ENCODE peak calls at places on chromosomes 2 and 18, in nine cellular contexts. W is AG04450, A is WERI-Rb-1, X is breast epithelium, H is cardiac fibroblast, P is spleen, F is tibial artery, T is GM20000, B is omental fat pad. U is an unnamed sample.
A peak's percentile ranks its signal among the peaks of the same experiment; 100 is the strongest.

GRCh38 chr2:229350117-229350805 is 79.2 kb upstream of the PID1 start:
- DNase-seq in W (no peak), A (no peak), X (no peak), H (no peak), P (no peak), F (no peak), T (no peak), B (no peak), U (no peak)

GRCh38 chr18:22494771-22495170 is 77.1 kb upstream of the CTAGE1 start:
- DNase-seq in W (no peak), A (no peak), X (no peak), H (peak; percentile 86), P (no peak), F (no peak), T (no peak), B (no peak), U (no peak)

GRCh38 chr18:55500316-55501086 is 87.5 kb downstream of the TCF4 start:
- DNase-seq in W (no peak), A (no peak), X (no peak), H (peak; percentile 76), P (no peak), F (no peak), T (no peak), B (no peak), U (no peak)

GRCh38 chr2:72895154-72895553 is 7.9 kb downstream of the SPR start:
- DNase-seq in W (no peak), A (no peak), X (no peak), H (no peak), P (no peak), F (no peak), T (no peak), B (no peak), U (no peak)

GRCh38 chr2:240206630-240207029 is 66.2 kb upstream of the OTOS start:
- DNase-seq in W (no peak), A (no peak), X (no peak), H (no peak), P (no peak), F (no peak), T (no peak), B (no peak), U (no peak)

GRCh38 chr2:121722479-121722878 is 14.2 kb downstream of the NIFK start:
- DNase-seq in W (peak; percentile 20), A (no peak), X (no peak), H (peak; percentile 17), P (no peak), F (no peak), T (no peak), B (no peak), U (no peak)

GRCh38 chr2:98908909-98909308 is 27.1 kb downstream of the CRACDL start:
- DNase-seq in W (no peak), A (no peak), X (no peak), H (peak; percentile 40), P (peak; percentile 2), F (no peak), T (no peak), B (no peak), U (no peak)

GRCh38 chr2:97919858-97920257 is 75.9 kb downstream of the TMEM131 start:
- DNase-seq in W (no peak), A (no peak), X (no peak), H (no peak), P (no peak), F (no peak), T (no peak), B (no peak), U (no peak)

GRCh38 chr2:79935771-79936657 is 368.5 kb downstream of the LRRTM1 start:
- DNase-seq in W (peak; percentile 44), A (peak; percentile 73), X (no peak), H (peak; percentile 68), P (no peak), F (no peak), T (peak; percentile 29), B (no peak), U (no peak)

GRCh38 chr2:234771985-234772774 is 179.6 kb upstream of the SH3BP4 start:
- DNase-seq in W (no peak), A (no peak), X (no peak), H (peak; percentile 25), P (no peak), F (no peak), T (no peak), B (no peak), U (no peak)

GRCh38 chr2:33000986-33001385 is 54.2 kb downstream of the LTBP1 start:
- DNase-seq in W (peak; percentile 55), A (no peak), X (no peak), H (no peak), P (no peak), F (no peak), T (no peak), B (no peak), U (no peak)

GRCh38 chr2:128421861-128422311 is 103.2 kb upstream of the HS6ST1 start:
- DNase-seq in W (no peak), A (no peak), X (no peak), H (no peak), P (peak; percentile 58), F (no peak), T (no peak), B (no peak), U (no peak)

GRCh38 chr2:229713371-229714079 is 830 bp downstream of the DNER start:
- DNase-seq in W (no peak), A (no peak), X (no peak), H (no peak), P (no peak), F (no peak), T (peak; percentile 40), B (no peak), U (peak; percentile 26)

DNA sequence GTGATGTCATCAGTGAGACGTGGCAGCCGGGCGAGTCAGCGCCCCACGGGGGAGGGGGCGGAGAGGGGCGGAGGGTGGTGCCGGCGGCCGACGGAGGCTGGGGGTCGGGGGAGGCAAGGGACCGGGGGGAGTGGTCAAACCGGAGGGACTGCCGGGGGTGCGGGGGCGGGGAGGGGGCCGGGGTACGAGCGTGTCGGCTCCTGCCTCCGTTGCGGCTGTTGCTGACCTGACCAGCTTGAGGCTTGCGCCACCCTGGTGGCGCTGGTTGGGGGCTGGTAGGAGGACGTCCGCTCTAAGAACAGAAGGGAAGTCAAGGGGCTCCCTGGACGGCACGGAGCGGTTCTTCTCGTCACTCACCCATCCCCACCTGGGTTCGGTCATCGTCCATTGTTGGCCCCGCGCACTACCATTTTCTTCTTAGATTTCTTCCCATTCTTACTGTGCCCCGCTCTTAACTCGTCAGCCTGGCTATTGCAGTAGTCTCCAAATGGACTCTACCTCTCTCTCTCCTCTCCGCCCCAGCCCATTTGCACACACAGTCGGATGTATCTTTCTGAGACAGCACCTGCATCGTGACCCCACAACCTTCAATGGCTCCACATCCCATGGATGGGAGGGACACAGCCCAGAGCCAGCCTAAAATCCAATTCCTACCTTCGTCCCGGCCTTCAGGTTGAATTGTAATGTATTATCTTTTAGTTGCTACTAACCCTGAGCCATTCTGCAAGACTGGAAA is 702 bp upstream of the RAB1A start:
- DNase-seq in W (no peak), A (no peak), X (peak; percentile 43), H (no peak), P (no peak), F (no peak), T (no peak), B (no peak), U (no peak)
- TF ChIP-seq CTCF in W (no peak), A (peak; percentile 11), X (no peak), H (no peak), P (no peak), F (no peak), T (no peak), B (no peak), U (no peak)

GRCh38 chr18:30622635-30623034 is 419.9 kb downstream of the DSC3 start:
- DNase-seq in W (no peak), A (no peak), X (no peak), H (no peak), P (no peak), F (no peak), T (no peak), B (no peak), U (no peak)
- TF ChIP-seq CTCF in W (no peak), A (no peak), X (no peak), H (no peak), P (no peak), F (no peak), T (no peak), B (no peak), U (no peak)

DNA sequence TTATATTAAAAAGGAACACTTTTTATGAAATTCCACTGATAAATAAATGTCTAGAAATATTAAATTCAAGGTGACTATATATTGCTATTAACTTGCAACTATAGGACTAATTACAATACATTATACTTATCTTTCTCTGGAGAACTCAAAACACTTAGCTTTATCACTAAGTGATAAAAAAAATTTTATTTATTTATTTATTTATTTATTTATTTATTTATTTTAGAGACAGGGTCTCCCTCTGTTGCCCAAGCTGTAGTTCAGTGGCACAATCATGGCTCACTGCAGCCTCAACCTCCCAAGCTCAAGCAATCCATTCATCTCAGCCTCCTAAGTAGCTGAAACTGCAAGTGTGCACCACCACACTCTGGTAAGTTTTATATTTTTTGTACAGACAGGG is 451.1 kb downstream of the DSC3 start:
- DNase-seq in W (no peak), A (no peak), X (no peak), H (no peak), P (no peak), F (no peak), T (no peak), B (no peak), U (no peak)
- TF ChIP-seq CTCF in W (no peak), A (no peak), X (no peak), H (no peak), P (no peak), F (no peak), T (no peak), B (no peak), U (no peak)

GRCh38 chr2:218128781-218129478 is 3.1 kb downstream of the CXCR2 start:
- DNase-seq in W (no peak), A (no peak), X (no peak), H (no peak), P (no peak), F (no peak), T (no peak), B (no peak), U (no peak)

GRCh38 chr2:218123986-218124385 is 1.8 kb upstream of the CXCR2 start:
- DNase-seq in W (no peak), A (no peak), X (no peak), H (no peak), P (no peak), F (no peak), T (no peak), B (no peak), U (no peak)

GRCh38 chr2:218127929-218128455 is 2.2 kb downstream of the CXCR2 start:
- DNase-seq in W (no peak), A (no peak), X (no peak), H (no peak), P (no peak), F (no peak), T (no peak), B (no peak), U (no peak)

GRCh38 chr2:218125095-218125494 is 733 bp upstream of the CXCR2 start:
- DNase-seq in W (no peak), A (no peak), X (no peak), H (peak; percentile 12), P (no peak), F (no peak), T (no peak), B (no peak), U (no peak)

DNA sequence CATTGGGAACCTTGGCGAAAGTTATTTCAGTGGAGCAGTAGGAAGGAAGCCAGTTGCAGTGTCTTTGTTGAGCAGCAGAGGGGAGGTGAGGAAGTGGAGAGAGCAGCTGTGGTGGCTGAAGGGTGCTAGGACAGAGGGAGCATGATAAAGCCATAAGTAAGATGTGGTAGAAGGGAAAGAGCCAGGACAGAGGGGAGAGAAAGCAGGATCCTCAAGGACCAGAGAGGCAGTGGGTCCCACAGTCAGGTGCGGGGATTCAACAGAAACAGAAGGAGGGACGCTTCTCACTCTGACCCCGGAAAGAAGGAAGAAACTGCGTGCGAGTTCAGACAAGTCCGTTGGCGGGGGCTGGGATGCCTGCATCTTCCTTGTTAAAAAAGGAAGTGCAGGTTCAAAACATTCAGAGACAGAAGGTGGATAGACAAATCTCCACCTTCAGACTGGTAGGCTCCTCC is at the start of gene CXCR2:
- DNase-seq in W (no peak), A (no peak), X (peak; percentile 20), H (no peak), P (peak; percentile 87), F (peak; percentile 41), T (peak; percentile 40), B (no peak), U (no peak)
- TF ChIP-seq CTCF in W (no peak), A (no peak), X (no peak), H (no peak), P (no peak), F (no peak), T (no peak), B (no peak), U (no peak)

U was measured in GM13977.